ENCODE peak calls at places on chromosomes 13 and 19, in five cellular contexts. Q, N, K, O and I are unnamed samples. For H3K9me3, the result is how much of the 10 kb centered on the place peaks cover.

GRCh38 chr19:5147971-5148793 is 179.3 kb downstream of the KDM4B start:
- DNase-seq in K (no peak), Q (peak), O (peak), N (no peak), I (no peak)

GRCh38 chr13:36885901-36886300 is 34.1 kb downstream of the SMAD9 start:
- DNase-seq in K (no peak), Q (no peak), O (no peak), N (no peak), I (no peak)

GRCh38 chr19:13978721-13979191 is 26.4 kb downstream of the DCAF15 start:
- DNase-seq in Q (peak), K (no peak), O (no peak), N (peak), I (no peak)

GRCh38 chr13:98873377-98874028 is 104.4 kb downstream of the DOCK9 start:
- DNase-seq in O (no peak), K (no peak), N (peak), Q (no peak), I (no peak)

GRCh38 chr19:3982701-3983541 is 2.3 kb downstream of the EEF2 start:
- DNase-seq in O (peak), N (peak), K (peak), Q (no peak), I (no peak)

GRCh38 chr13:30186644-30187431 is 120.5 kb downstream of the KATNAL1 start:
- DNase-seq in N (no peak), Q (no peak), O (peak), K (no peak), I (no peak)

GRCh38 chr19:2084993-2085720 is 11.0 kb downstream of the MOB3A start:
- DNase-seq in N (no peak), O (peak), K (peak), Q (peak), I (peak)

GRCh38 chr13:20847298-20847697 is 55.2 kb downstream of the XPO4 start:
- DNase-seq in O (peak), N (no peak), Q (peak), K (no peak), I (no peak)

GRCh38 chr13:46552888-46553520 is at the start of gene LRCH1:
- DNase-seq in N (peak), Q (peak), K (peak), O (peak), I (peak)

GRCh38 chr19:35320285-35320706 is 8.7 kb upstream of the CD22 start:
- DNase-seq in Q (peak), N (no peak), K (no peak), O (no peak), I (no peak)

GRCh38 chr19:56821675-56822074 is 18.9 kb downstream of the PEG3 start:
- DNase-seq in Q (no peak), O (no peak), N (no peak), K (no peak), I (no peak)

GRCh38 chr13:47067296-47067695 is 170.4 kb upstream of the HTR2A start:
- DNase-seq in Q (no peak), K (no peak), N (no peak), O (no peak), I (no peak)

GRCh38 chr19:34345934-34346333 is 19.1 kb upstream of the GPI start:
- DNase-seq in N (peak), O (peak), K (peak), Q (peak), I (peak)

GRCh38 chr13:112849500-112849899 is 119.5 kb upstream of the MCF2L start:
- DNase-seq in O (peak), Q (peak), K (peak), N (no peak), I (no peak)

GRCh38 chr19:43735957-43736356 is 18.8 kb downstream of the SMG9 start:
- DNase-seq in Q (no peak), K (no peak), N (no peak), O (peak), I (no peak)

GRCh38 chr13:90039516-90039915 is 1308.0 kb upstream of the MIR17HG start:
- DNase-seq in N (no peak), Q (no peak), O (no peak), K (no peak), I (no peak)

GRCh38 chr13:34620073-34620858 is 321.8 kb upstream of the NBEA start:
- DNase-seq in Q (peak), K (no peak), O (no peak), N (no peak), I (no peak)

GRCh38 chr19:19021115-19021514 is 12.2 kb downstream of the SUGP2 start:
- DNase-seq in O (peak), Q (no peak), N (no peak), K (no peak), I (no peak)

GRCh38 chr13:51832471-51833152 is 12.4 kb downstream of the TMEM272 start:
- DNase-seq in O (peak), K (peak), Q (peak), N (no peak), I (peak)

GRCh38 chr13:23541221-23541620 is 29.0 kb upstream of the TNFRSF19 start:
- DNase-seq in K (peak), O (no peak), N (no peak), Q (no peak), I (no peak)

GRCh38 chr19:39247701-39248664 is 673 bp downstream of the IFNL4 start:
- DNase-seq in O (peak), Q (no peak), K (no peak), N (no peak), I (no peak)

GRCh38 chr13:50485979-50486935 is 357.2 kb downstream of the DLEU7 start:
- DNase-seq in K (no peak), Q (peak), O (peak), N (no peak), I (no peak)

GRCh38 chr19:33688657-33688992 is 66.9 kb downstream of the CHST8 start:
- DNase-seq in Q (no peak), K (no peak), O (no peak), N (no peak), I (no peak)

GRCh38 chr13:52845334-52845761 is 3.1 kb downstream of the PCDH8 start:
- DNase-seq in N (no peak), O (no peak), Q (peak), K (no peak), I (no peak)

GRCh38 chr13:102401305-102401704 is 543 bp downstream of the FGF14 start:
- DNase-seq in K (no peak), Q (no peak), N (no peak), O (no peak), I (no peak)
- TF ChIP-seq EZH2 in K (no peak), Q (no peak), N (no peak), O (no peak), I (no peak)

GRCh38 chr13:109156181-109156935 is 526.9 kb downstream of the MYO16 start:
- DNase-seq in K (peak), O (peak), N (no peak), Q (peak), I (no peak)

GRCh38 chr13:109155301-109155761 is 525.9 kb downstream of the MYO16 start:
- DNase-seq in N (no peak), Q (no peak), K (peak), O (peak), I (no peak)

GRCh38 chr13:109152941-109153340 is 523.5 kb downstream of the MYO16 start:
- DNase-seq in Q (no peak), K (no peak), O (peak), N (no peak), I (no peak)

GRCh38 chr13:109154146-109154545 is 524.7 kb downstream of the MYO16 start:
- DNase-seq in O (peak), K (peak), Q (no peak), N (no peak), I (no peak)

DNA sequence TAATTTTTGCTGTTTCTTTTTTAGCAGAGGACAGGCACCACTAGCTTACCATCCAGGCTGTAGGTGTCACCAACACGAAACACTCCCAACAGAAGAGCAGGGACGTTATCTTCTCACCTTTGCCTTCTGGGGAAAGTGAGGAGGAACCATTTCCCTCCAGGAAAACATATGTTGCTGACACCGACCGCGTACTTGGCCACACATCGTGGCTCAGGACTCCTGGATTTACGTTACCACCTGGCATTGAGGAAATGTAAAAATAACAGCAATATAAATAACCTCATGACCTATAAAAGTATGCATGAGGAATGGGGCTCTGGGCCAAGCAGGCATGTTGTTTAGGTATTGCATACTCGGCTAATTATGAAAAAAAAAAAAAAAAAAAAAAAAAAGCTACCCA is 525.1 kb downstream of the MYO16 start:
- DNase-seq in N (no peak), K (no peak), Q (no peak), O (peak), I (no peak)
- TF ChIP-seq CTCF in N (no peak), K (no peak), Q (no peak), O (no peak), I (no peak)

GRCh38 chr19:36797786-36798108 is 25.1 kb upstream of the ZNF850 start:
- DNase-seq in Q (no peak), N (no peak), O (no peak), K (no peak), I (no peak)
- H3K9me3 ChIP-seq in Q (under half), N (under half), O (under half), K (under half), I (under half)

DNA sequence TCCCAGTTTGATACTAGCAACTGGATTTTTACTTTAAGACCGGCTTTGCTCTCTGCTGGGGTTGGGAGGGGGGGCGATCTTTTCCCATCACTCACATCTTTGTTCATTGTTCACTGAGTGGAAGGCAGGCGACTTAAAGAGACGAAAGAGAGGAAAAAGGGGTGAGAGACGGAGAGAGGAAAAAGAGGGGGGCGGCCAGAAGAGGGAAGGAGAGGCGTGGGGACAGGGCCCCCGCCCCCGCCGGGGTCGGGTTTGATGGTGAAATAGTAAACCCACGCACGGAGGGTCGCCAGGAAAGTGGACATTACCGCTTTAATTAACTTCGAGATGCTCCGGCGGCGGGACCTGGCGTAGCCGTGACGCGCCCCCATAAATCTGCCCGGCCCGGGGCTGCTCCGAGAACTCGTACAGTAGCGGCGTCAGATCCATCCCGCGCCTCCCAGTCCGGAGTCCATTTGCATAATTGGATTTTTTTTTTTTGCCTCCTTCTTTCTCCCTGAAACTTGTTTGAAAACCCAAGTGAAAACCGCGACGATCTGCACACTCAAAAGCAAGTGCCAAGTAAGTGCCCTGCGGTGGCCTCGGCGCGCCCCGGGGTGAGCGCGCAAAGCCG is 144.0 kb upstream of the ZNF536 start:
- DNase-seq in O (no peak), N (no peak), K (no peak), Q (peak), I (no peak)
- TF ChIP-seq EZH2 in O (no peak), N (no peak), K (peak), Q (no peak), I (no peak)

DNA sequence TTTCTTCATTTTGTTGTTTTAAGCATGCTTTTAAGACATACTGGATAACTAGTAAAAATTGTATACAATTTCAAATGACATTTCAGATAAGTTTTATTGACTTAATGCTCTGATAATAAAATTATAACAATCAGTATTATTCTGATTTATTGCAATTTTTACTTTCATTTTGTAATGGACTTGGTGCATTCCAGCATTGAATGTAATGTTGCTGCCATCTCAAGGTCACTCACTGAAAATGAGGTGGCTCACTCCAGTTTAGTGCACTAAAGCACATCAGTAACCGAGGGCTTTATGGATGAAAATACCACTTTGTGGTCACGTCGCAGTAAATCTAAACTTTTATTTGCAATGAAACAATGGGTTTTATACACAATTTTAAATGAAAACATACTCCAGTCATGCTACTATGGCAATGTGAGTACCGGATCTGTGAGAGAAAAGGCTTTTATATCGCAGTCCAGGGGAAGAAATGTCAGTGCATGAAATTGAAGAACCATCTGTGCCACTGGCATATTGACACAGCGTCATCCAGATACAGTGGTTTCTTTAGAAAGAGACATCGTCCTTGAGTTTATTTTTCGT is 20.7 kb upstream of the ZNF507 start:
- DNase-seq in Q (no peak), N (no peak), O (no peak), K (no peak), I (no peak)
- TF ChIP-seq CTCF in Q (peak), N (peak), O (peak), K (peak), I (peak)

DNA sequence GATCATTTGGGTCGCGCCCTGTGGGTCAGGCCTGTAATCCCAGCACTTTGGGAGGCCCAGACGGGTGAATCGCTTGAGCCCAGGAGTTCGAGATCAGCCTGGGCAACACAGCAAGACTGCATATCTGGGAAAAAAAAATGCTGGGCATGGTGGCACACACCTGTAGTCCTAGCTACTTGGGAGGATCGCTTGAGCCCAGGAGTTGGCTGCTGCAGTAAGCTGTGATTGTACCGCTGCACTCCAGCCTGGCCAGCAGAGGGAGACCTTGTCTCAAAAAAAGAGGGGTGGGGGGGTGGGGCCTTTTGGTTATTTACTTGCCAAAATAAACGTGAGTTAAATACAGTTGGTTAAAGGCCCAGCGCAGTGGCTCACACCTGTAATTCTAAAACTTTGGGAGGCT is 9.8 kb upstream of the ZNF544 start:
- DNase-seq in K (peak), O (no peak), N (peak), Q (peak), I (peak)
- H3K9me3 ChIP-seq in K (under half), O (under half), N (under half), Q (under half), I (under half)